ENCODE peak calls at places on chromosome 7, in four cellular contexts. O is stomach, W is fibroblast of the aortic adventitia, H is pancreas. E is an unnamed sample.

GRCh38 chr7:68730194-68730593 is 868.1 kb upstream of the AUTS2 start:
- DNase-seq in O (no peak), W (no peak), H (no peak), E (no peak)

GRCh38 chr7:28298870-28299484 is 113.3 kb upstream of the CREB5 start:
- DNase-seq in O (no peak), W (peak; percentile 75), H (no peak), E (peak; percentile 87)

GRCh38 chr7:86963599-86964230 is 95.7 kb downstream of the ELAPOR2 start:
- DNase-seq in O (no peak), W (peak; percentile 51), H (no peak), E (no peak)

GRCh38 chr7:44655341-44655740 is 48.9 kb downstream of the OGDH start:
- DNase-seq in O (no peak), W (no peak), H (no peak), E (no peak)

GRCh38 chr7:151018421-151019129 is 5.7 kb downstream of the ATG9B start:
- DNase-seq in O (peak; percentile 43), W (no peak), H (no peak), E (peak; percentile 36)

GRCh38 chr7:44310221-44310848 is 15.1 kb downstream of the CAMK2B start:
- DNase-seq in O (peak; percentile 19), W (no peak), H (no peak), E (no peak)

GRCh38 chr7:582931-583330 is 63.3 kb upstream of the PDGFA start:
- DNase-seq in O (no peak), W (no peak), H (no peak), E (no peak)

GRCh38 chr7:68707958-68708357 is 890.3 kb upstream of the AUTS2 start:
- DNase-seq in O (no peak), W (no peak), H (no peak), E (no peak)

GRCh38 chr7:74379938-74380337 is 73.8 kb upstream of the GTF2IRD1 start:
- DNase-seq in O (peak; percentile 87), W (no peak), H (no peak), E (no peak)

GRCh38 chr7:2926898-2927405 is 82.8 kb upstream of the GNA12 start:
- DNase-seq in O (no peak), W (no peak), H (peak; percentile 32), E (no peak)

GRCh38 chr7:128827248-128827958 is 2.8 kb upstream of the FLNC start:
- DNase-seq in O (no peak), W (peak; percentile 89), H (no peak), E (peak; percentile 93)

GRCh38 chr7:128827971-128828711 is 2.1 kb upstream of the FLNC start:
- DNase-seq in O (no peak), W (peak; percentile 89), H (no peak), E (peak; percentile 87)

GRCh38 chr7:128831178-128831993 is 1.2 kb downstream of the FLNC start:
- DNase-seq in O (no peak), W (peak; percentile 69), H (peak; percentile 60), E (peak; percentile 89)

GRCh38 chr7:128830231-128831177 is at the start of gene FLNC:
- DNase-seq in O (peak; percentile 50), W (peak; percentile 62), H (peak; percentile 83), E (peak; percentile 61)

DNA sequence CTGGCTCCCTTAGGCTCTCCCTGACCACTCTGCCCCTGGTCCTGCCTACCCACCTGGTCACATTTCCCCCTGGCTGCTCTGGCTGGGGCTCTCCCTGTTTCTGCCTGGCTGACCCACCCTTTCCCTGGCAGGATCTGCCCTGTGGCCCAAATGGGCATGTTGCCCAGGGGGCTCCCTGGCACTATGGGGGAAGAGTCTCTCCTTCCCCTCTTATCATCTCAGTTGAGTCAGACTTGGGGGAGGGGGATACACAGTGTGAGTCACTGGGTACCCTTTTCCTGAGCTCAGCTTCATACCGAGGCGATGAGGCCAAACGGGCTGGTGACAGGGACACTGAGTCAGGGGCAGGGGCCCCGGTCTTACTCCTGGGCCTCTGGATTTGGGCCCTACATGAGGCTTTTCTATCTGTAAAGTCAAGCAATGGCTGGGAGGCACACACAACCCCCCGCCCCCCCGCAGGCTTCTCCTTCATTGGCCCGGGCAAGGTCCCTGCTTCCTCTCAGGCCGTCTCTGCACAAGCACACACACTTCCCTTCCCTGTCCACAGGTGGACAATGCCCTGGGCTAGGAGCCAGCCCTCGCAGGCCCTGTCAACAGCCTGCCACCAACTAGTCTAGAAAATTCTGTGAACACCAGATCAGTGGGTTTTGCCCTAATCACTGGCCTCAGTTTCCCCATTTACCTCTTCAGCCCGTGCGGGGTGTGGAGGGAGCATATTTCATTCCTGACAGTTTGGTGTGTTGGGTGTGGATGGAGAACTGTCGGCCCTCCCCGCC is 627 bp upstream of the FLNC start:
- DNase-seq in O (peak; percentile 48), W (peak; percentile 51), H (peak; percentile 65), E (peak; percentile 77)
- H3K4me3 ChIP-seq in O (peak overlapping the region; percentile 61), W (peak overlapping the region; percentile 51), H (peak overlapping the region; percentile 38), E (peak overlapping the region; percentile 96)

GRCh38 chr7:99627513-99627912 is 10.8 kb downstream of the ZSCAN25 start:
- DNase-seq in O (no peak), W (no peak), H (no peak), E (no peak)

GRCh38 chr7:99629643-99630042 is 12.9 kb downstream of the ZSCAN25 start:
- DNase-seq in O (no peak), W (no peak), H (no peak), E (no peak)

GRCh38 chr7:99628471-99629465 is 12.0 kb downstream of the ZSCAN25 start:
- DNase-seq in O (no peak), W (no peak), H (no peak), E (no peak)

GRCh38 chr7:99626661-99627060 is 9.9 kb downstream of the ZSCAN25 start:
- DNase-seq in O (no peak), W (no peak), H (no peak), E (no peak)

DNA sequence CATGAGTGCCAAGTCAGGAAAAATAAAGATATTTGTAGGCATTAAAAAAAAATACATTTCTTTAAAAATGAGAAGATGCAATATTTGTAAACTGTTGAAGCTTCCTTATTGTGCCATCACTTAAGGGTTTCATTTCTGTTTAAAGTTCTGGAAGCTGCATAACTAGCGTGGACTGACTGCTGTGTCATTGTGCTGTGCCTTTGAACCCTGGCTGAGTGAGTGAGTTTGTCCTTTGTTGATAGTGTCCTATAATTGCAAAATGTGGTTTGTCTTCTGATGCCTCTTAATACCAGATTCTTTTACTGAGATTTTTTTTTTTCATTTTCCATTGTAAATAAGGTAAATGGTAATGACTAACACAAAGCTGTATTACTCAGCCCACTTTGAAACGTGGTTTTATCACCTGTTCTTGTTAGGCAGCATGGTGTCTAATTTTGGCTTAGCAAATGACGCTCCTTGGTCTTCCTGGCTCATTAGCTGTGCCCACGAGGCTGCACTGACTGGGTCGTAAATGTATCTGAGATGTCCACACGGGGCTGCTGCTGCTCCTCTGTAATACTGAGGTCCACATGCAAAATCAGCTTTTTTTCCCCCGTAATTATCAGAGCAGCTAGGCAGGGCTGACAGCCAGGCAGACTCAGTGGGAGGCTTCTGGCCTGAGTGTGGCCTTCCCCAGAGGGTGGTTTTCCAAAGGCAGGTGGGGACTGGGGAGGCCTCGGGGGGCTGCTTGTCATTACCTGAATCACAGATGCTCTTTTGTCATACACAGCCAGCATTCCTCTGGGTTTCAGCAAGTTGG is 14.8 kb downstream of the ZSCAN25 start:
- DNase-seq in O (no peak), W (peak; percentile 32), H (no peak), E (peak; percentile 75)
- TF ChIP-seq CTCF in O (no peak), W (peak; percentile 20), H (peak; percentile 8), E (peak; percentile 21)

GRCh38 chr7:27171636-27172387 is 2.3 kb downstream of the HOXA10 start:
- DNase-seq in O (no peak), W (no peak), H (peak; percentile 45), E (no peak)
- H3K4me3 ChIP-seq in O (peak overlapping the region; percentile 3), W (no peak overlapping the region), H (no peak overlapping the region), E (peak overlapping the region; percentile 93)

GRCh38 chr7:123070702-123071286 is 75.3 kb upstream of the TAS2R16 start:
- DNase-seq in O (no peak), W (peak; percentile 16), H (no peak), E (no peak)
- TF ChIP-seq CTCF in O (no peak), W (peak; percentile 45), H (peak; percentile 7), E (no peak)

DNA sequence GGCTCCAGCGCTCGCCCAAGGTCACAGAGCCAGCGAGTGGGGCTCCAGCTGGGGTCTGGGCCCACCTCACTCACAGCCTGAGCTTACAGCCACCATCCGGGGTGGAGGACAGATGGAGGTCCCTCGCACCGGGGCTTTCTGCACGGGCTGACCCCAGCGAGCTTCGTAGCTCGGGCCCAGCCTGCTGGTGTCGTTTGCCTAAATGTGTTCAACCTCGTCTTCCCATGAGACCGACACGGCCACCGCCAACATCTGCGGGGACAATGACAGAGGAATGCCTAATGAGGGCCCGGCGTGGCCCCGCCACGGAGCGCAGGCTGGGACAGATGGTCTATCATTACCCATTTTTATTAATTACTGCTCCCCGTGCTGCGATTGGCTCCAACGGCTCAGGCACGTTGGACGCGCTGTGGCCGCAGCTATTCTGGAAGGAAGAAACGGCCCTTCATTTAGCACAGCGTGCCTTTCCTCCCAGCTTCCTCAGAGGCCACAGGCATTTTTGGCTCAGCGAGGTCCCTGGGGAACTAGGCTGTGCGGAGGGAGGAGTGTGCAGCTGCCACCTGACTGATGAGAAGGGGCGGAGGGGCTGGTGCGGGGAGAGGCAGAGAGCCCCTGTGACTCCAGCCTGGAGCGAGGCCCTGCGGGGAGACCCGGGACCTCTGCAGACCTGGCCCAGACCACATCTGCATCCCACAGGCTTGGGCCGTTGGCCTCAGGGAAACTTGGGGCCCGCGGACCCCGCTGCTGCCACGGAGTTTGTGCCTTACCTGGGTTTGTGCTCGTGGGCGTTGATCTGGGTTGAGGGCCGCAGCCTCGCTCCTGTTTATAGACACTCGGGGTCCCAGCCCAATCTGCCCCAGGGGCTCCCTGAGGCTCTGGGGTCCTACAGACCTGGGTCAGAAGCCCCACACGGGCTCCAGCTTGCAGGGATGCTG is 22.9 kb upstream of the ELFN1 start:
- DNase-seq in O (no peak), W (peak; percentile 79), H (no peak), E (no peak)
- H3K4me3 ChIP-seq in O (no peak overlapping the region), W (no peak overlapping the region), H (no peak overlapping the region), E (no peak overlapping the region)

GRCh38 chr7:141654551-141654950 is 47.4 kb downstream of the DENND11 start:
- DNase-seq in O (peak; percentile 70), W (peak; percentile 73), H (no peak), E (peak; percentile 76)
- TF ChIP-seq CTCF in O (peak; percentile 61), W (peak; percentile 74), H (peak; percentile 38), E (peak; percentile 74)

GRCh38 chr7:35716038-35716803 is 21.3 kb upstream of the HERPUD2 start:
- DNase-seq in O (peak; percentile 59), W (peak; percentile 76), H (no peak), E (peak; percentile 35)
- H3K4me3 ChIP-seq in O (no peak overlapping the region), W (peak overlapping the region; percentile 40), H (no peak overlapping the region), E (peak overlapping the region; percentile 36)

GRCh38 chr7:29881724-29882123 is 75.4 kb downstream of the WIPF3 start:
- DNase-seq in O (no peak), W (no peak), H (no peak), E (no peak)
- TF ChIP-seq CTCF in O (no peak), W (no peak), H (no peak), E (no peak)

GRCh38 chr7:98567979-98568378 is 49.1 kb upstream of the NPTX2 start:
- DNase-seq in O (no peak), W (no peak), H (no peak), E (no peak)
- H3K4me3 ChIP-seq in O (no peak overlapping the region), W (no peak overlapping the region), H (no peak overlapping the region), E (no peak overlapping the region)